ENCODE peak calls at places on chromosomes 11 and 22, in five cellular contexts. O, P, Q, Z and C are unnamed samples.

GRCh38 chr11:77142091-77142975 is 14.3 kb downstream of the MYO7A start:
- DNase-seq in Q (no peak), P (no peak), O (no peak), Z (no peak), C (peak)

GRCh38 chr11:47235163-47235562 is 13.5 kb downstream of the ACP2 start:
- DNase-seq in Q (no peak), O (no peak), P (no peak), Z (no peak), C (peak)

GRCh38 chr22:20296598-20296997 is 23.3 kb downstream of the DGCR6L start:
- DNase-seq in Q (no peak), P (no peak), Z (no peak), O (no peak), C (no peak)

GRCh38 chr11:28528217-28528616 is 420.0 kb downstream of the METTL15 start:
- DNase-seq in O (no peak), Q (no peak), P (no peak), Z (no peak), C (no peak)

GRCh38 chr11:125337836-125338235 is 158.2 kb downstream of the FEZ1 start:
- DNase-seq in Q (no peak), Z (no peak), O (no peak), P (no peak), C (no peak)

GRCh38 chr22:44419429-44419828 is 78.6 kb downstream of the RTL6 start:
- DNase-seq in Z (no peak), O (no peak), P (no peak), Q (no peak), C (no peak)

GRCh38 chr11:89436071-89436470 is 55.1 kb downstream of the NOX4 start:
- DNase-seq in P (no peak), O (no peak), Q (no peak), Z (no peak), C (no peak)

GRCh38 chr22:26592368-26593015 is 2.6 kb upstream of the TPST2 start:
- DNase-seq in P (peak), Z (no peak), Q (no peak), O (no peak), C (no peak)

DNA sequence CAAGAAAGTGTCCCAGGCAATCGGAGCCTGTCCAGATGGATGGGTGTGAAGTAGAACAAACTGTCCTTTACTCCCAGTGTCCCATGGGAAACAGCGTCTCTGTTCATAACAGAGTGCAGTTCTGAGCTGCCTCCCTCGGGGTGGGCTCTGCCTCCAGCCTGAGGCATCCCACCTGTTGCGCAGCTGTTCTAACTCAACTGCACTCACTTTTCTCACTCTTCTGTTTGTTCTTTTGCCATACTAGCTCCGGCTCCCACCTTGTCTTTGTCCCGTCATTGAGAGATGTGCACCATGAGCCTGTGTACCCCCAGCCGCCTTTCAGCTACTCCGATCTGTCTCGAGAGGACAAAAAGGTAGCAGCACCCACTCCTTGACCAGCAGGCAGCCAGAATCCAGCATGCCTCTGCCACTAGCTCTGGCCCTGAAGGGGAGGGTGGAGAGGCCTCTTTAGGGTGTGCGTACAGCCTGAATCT is 20.7 kb upstream of the CDC42EP2 start:
- DNase-seq in O (no peak), P (no peak), Z (no peak), Q (no peak), C (no peak)
- TF ChIP-seq EP300 in O (no peak), P (no peak), Z (no peak), Q (no peak), C (no peak)

GRCh38 chr11:44760917-44761545 is 34.3 kb downstream of the TSPAN18 start:
- DNase-seq in O (peak), Z (no peak), Q (peak), P (no peak), C (peak)
- TF ChIP-seq SIN3A in O (no peak), Z (no peak), Q (no peak), P (no peak), C (no peak)

GRCh38 chr11:19200410-19201201 is 1.2 kb downstream of the CSRP3 start:
- DNase-seq in P (no peak), O (no peak), Z (no peak), Q (no peak), C (no peak)
- TF ChIP-seq EP300 in P (no peak), O (no peak), Z (no peak), Q (no peak), C (no peak)

DNA sequence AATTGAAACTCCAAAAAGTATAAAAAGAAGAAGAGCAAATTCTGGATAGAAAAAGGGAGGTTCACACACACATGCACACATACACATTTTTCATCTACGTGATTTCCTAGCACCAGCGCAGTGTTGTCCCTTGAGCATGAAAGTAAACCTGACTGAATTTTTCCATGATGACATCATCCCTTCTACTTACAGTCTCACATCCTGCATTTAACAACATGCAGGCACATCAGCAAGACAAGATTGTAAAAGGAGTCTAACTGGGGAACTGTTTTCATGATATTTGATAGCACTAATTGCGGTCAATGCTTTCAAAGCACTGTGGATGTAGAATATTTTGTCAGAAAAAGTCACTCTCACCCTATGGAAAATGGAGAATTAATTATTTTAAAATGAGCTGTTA is 36.6 kb downstream of the GAS2 start:
- DNase-seq in Z (peak), Q (no peak), O (no peak), P (peak), C (no peak)
- TF ChIP-seq SIN3A in Z (no peak), Q (no peak), O (no peak), P (no peak), C (no peak)

GRCh38 chr22:35496768-35497312 is 43.8 kb upstream of the RASD2 start:
- DNase-seq in Q (no peak), P (no peak), O (no peak), Z (no peak), C (no peak)
- TF ChIP-seq EP300 in Q (no peak), P (no peak), O (no peak), Z (no peak), C (no peak)

GRCh38 chr11:94830722-94831121 is 62.6 kb downstream of the AMOTL1 start:
- DNase-seq in P (no peak), Q (no peak), Z (no peak), O (no peak), C (no peak)
- TF ChIP-seq SIN3A in P (no peak), Q (no peak), Z (no peak), O (no peak), C (no peak)